ENCODE peak calls at places on chromosomes 2 and 18, in four cellular contexts. M is sigmoid colon, S is kidney, A is AG04450. P is an unnamed sample.

GRCh38 chr2:207385903-207386302 is 143.9 kb upstream of the CREB1 start:
- DNase-seq in M (no peak), S (no peak), A (peak; percentile 48), P (peak; percentile 67)

GRCh38 chr18:69674921-69675405 is 272.7 kb downstream of the CD226 start:
- DNase-seq in M (no peak), S (no peak), A (no peak), P (no peak)

GRCh38 chr2:221655279-221655678 is 83.2 kb upstream of the EPHA4 start:
- DNase-seq in M (no peak), S (no peak), A (no peak), P (no peak)

GRCh38 chr18:23337599-23338444 is 115.3 kb upstream of the RIOK3 start:
- DNase-seq in M (no peak), S (no peak), A (peak; percentile 30), P (no peak)

GRCh38 chr2:86446060-86446459 is 4.9 kb downstream of the KDM3A start:
- DNase-seq in M (no peak), S (no peak), A (no peak), P (no peak)

GRCh38 chr18:68564961-68565360 is 149.9 kb downstream of the TMX3 start:
- DNase-seq in M (no peak), S (no peak), A (no peak), P (no peak)

GRCh38 chr2:101820519-101820918 is 123.0 kb downstream of the MAP4K4 start:
- DNase-seq in M (no peak), S (no peak), A (no peak), P (peak; percentile 46)

GRCh38 chr2:26901326-26902183 is 53.6 kb downstream of the DPYSL5 start:
- DNase-seq in M (no peak), S (no peak), A (no peak), P (no peak)

GRCh38 chr18:70371085-70371735 is 82.4 kb downstream of the SOCS6 start:
- DNase-seq in M (no peak), S (no peak), A (no peak), P (no peak)

GRCh38 chr2:228840743-228841114 is 430.4 kb downstream of the PID1 start:
- DNase-seq in M (no peak), S (no peak), A (no peak), P (no peak)

GRCh38 chr2:225177098-225177497 is 134.8 kb upstream of the DOCK10 start:
- DNase-seq in M (no peak), S (no peak), A (peak; percentile 16), P (peak; percentile 82)

GRCh38 chr2:200585730-200586643 is at the start of gene AOX1:
- DNase-seq in M (peak; percentile 90), S (peak; percentile 82), A (no peak), P (peak; percentile 23)

GRCh38 chr2:216215991-216216390 is 106.8 kb downstream of the XRCC5 start:
- DNase-seq in M (no peak), S (no peak), A (no peak), P (no peak)

GRCh38 chr2:201707753-201708152 is 9.3 kb upstream of the MPP4 start:
- DNase-seq in M (no peak), S (no peak), A (peak; percentile 20), P (peak; percentile 23)

GRCh38 chr2:224584111-224584764 is 925 bp downstream of the CUL3 start:
- DNase-seq in M (peak; percentile 68), S (no peak), A (no peak), P (peak; percentile 29)

GRCh38 chr2:24363306-24363705 is 3.0 kb upstream of the ITSN2 start:
- DNase-seq in M (no peak), S (no peak), A (no peak), P (no peak)

GRCh38 chr18:4260107-4260506 is 195.0 kb downstream of the DLGAP1 start:
- DNase-seq in M (no peak), S (no peak), A (no peak), P (no peak)

GRCh38 chr2:241858206-241859016 is at the start of gene PDCD1:
- DNase-seq in M (peak; percentile 68), S (peak; percentile 88), A (no peak), P (no peak)

GRCh38 chr2:14194233-14194632 is 438.3 kb upstream of the LRATD1 start:
- DNase-seq in M (no peak), S (no peak), A (no peak), P (no peak)

GRCh38 chr2:14188431-14188830 is 444.1 kb upstream of the LRATD1 start:
- DNase-seq in M (no peak), S (no peak), A (no peak), P (no peak)

DNA sequence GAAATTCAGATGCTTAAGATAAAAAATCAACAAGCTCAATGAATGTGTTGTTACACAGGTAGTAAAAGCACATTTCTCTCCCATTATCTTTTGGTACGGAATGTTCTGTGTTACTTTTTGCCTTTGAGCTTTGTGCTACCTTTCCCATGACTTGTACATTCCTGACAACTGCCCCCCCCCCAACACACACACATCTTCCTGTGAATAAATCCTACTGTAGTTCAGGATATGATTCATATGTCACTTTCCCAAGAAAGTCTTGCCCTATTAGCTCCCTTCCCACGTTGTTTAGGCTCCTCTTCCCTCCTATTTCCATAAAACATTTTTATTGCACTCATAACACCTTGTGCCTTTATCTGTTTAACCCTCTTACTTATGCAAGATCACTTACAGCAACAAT is 442.6 kb upstream of the LRATD1 start:
- DNase-seq in M (no peak), S (no peak), A (no peak), P (no peak)
- H3K4me3 ChIP-seq in M (no peak overlapping the region), S (no peak overlapping the region), A (no peak overlapping the region), P (no peak overlapping the region)

DNA sequence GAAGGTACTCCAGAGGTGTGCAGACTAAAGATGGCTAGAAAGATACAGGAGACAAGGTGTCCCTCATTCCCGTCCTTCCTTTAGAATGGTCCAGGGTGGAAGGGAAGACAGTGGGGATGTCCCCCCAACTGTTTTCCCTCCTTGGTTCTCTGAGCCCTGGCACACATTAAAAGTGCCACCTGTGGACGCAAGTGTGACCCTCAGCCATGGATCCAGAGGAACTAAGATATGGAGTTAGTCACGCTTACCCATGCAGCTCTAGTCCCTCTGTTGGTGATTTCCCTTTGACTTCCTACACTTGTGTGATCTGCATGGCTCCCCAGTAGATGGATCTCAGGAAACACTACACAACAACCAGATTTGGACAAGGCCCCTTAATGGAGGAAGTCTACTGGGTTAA is 113.1 kb upstream of the SRD5A2 start:
- DNase-seq in M (no peak), S (no peak), A (no peak), P (no peak)
- H3K9me3 ChIP-seq in M (peaks cover 19% of the 10 kb centered on the region), S (peaks cover 23% of the 10 kb centered on the region), A (peaks cover 28% of the 10 kb centered on the region), P (peaks cover 11% of the 10 kb centered on the region)

GRCh38 chr2:30022444-30023071 is 101.2 kb upstream of the ALK start:
- DNase-seq in M (no peak), S (no peak), A (no peak), P (no peak)
- H3K4me3 ChIP-seq in M (no peak overlapping the region), S (no peak overlapping the region), A (no peak overlapping the region), P (no peak overlapping the region)

GRCh38 chr2:36359006-36359580 is 3.5 kb downstream of the CRIM1 start:
- DNase-seq in M (no peak), S (no peak), A (no peak), P (no peak)

GRCh38 chr2:36358317-36358659 is 2.7 kb downstream of the CRIM1 start:
- DNase-seq in M (no peak), S (no peak), A (no peak), P (no peak)

GRCh38 chr2:36356990-36357505 is 1.5 kb downstream of the CRIM1 start:
- DNase-seq in M (peak; percentile 65), S (no peak), A (no peak), P (no peak)

GRCh38 chr2:36356199-36356989 is 816 bp downstream of the CRIM1 start:
- DNase-seq in M (peak; percentile 81), S (peak; percentile 87), A (no peak), P (peak; percentile 53)

DNA sequence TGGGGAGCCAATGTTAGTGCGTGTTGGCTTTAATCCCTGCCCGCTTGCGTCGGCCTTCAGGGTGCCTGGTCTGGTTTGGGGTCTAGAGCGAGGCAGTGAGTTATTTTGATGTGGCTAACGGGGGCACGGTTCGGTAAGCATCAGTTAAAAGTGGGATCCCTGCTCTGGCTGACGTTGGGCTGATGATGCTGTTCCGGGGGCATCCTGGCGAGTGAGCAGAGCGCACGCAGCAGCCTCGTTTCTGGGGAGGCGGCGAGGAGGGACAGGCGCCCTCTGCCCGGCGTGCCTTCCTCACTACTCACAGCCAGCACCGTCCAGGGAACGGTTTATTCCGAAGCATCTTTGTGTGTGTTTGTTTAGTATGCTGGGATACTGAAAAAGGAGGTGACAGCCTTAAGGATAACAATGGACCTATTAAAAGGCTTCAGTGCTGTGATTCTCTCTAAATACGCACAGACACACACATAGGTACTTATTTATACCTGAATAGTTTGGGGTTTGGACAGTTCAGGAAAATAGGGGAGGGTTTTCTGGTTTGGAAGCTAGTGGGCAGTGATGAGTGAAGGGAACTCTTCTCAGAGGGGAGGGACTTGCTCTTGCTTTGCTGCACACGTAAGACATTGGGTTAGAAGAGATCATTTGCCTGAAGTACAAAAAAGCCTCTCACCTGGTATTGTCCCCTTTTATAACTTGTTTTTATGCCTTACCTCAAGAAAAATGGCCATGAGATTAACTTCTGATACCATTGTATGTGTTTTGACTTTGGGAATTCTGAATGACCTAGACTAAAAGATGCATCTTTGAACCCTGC is 2.1 kb downstream of the CRIM1 start:
- DNase-seq in M (peak; percentile 83), S (peak; percentile 82), A (peak; percentile 42), P (peak; percentile 61)
- H3K9me3 ChIP-seq in M (no peaks in the 10 kb centered on the region), S (no peaks in the 10 kb centered on the region), A (no peaks in the 10 kb centered on the region), P (no peaks in the 10 kb centered on the region)

GRCh38 chr2:45170976-45171514 is 161.8 kb upstream of the SIX2 start:
- DNase-seq in M (no peak), S (no peak), A (no peak), P (peak; percentile 36)

GRCh38 chr2:45168731-45169338 is 159.6 kb upstream of the SIX2 start:
- DNase-seq in M (no peak), S (no peak), A (no peak), P (peak; percentile 47)

GRCh38 chr2:45169339-45170190 is 160.3 kb upstream of the SIX2 start:
- DNase-seq in M (no peak), S (no peak), A (no peak), P (peak; percentile 52)

GRCh38 chr2:45167885-45168284 is 158.6 kb upstream of the SIX2 start:
- DNase-seq in M (no peak), S (no peak), A (no peak), P (no peak)

DNA sequence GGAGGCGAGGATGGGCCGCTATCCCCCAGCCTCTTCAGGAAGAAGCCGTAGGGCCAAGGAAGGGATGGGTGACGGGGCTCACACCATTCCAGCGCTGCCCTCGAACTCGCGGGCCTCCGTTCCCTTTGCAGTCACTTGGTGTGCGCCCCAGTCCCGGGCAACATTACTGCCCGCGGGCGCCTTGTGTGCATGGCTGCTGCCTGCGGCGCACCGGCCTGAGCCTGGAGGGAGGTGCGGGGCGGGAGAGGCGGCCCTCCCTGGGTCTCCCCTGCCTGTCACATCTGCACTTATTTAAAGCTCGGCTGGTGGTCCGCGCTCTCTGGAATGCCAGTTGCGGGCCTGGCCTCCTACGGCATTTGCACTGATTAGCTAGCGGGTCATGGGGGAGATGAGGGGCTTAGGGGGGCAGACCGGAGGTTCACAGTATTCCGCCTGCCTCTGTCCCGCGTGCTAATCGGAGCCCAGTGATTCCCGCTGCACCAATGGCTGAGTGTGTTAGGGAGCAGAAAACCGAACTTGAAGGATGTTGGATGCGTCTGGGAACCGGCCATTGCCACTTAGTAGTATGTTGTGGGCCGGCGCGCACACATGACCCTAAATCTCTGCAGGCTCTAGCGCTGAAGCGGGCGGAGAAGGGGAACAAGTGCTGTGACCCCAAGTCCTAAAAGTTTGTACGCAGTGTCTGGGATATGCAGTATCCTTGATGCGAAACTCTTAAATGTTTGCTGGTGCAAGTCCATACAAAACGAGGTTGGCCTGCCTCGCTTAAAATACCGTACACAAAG is 161.1 kb upstream of the SIX2 start:
- DNase-seq in M (no peak), S (no peak), A (no peak), P (peak; percentile 13)
- H3K4me3 ChIP-seq in M (peak overlapping the region; percentile 42), S (no peak overlapping the region), A (no peak overlapping the region), P (peak overlapping the region; percentile 53)

GRCh38 chr2:109440507-109441156 is 173.1 kb downstream of the SEPTIN10 start:
- DNase-seq in M (peak; percentile 4), S (no peak), A (no peak), P (no peak)
- H3K9me3 ChIP-seq in M (peaks cover 5% of the 10 kb centered on the region), S (no peaks in the 10 kb centered on the region), A (peaks cover 16% of the 10 kb centered on the region), P (peaks cover 29% of the 10 kb centered on the region)